ENCODE peak calls at places on chromosomes 1 and 21, in seven cellular contexts. A, E, J, Y, W, O and D are unnamed samples.

GRCh38 chr1:214552174-214552608 is 789 bp upstream of the PTPN14 start:
- DNase-seq in A (peak), Y (peak), O (peak), E (peak), J (peak), W (peak), D (peak)

GRCh38 chr1:7315316-7315715 is 455.8 kb upstream of the VAMP3 start:
- DNase-seq in Y (peak), A (peak), W (no peak), O (no peak), E (no peak), J (no peak), D (no peak)

GRCh38 chr1:174090476-174090875 is 68.3 kb upstream of the RC3H1 start:
- DNase-seq in A (no peak), Y (no peak), W (no peak), J (no peak), O (no peak), E (no peak), D (no peak)

GRCh38 chr1:85818371-85818770 is 110.1 kb upstream of the ZNHIT6 start:
- DNase-seq in E (peak), W (no peak), J (no peak), O (no peak), A (peak), Y (peak), D (no peak)

GRCh38 chr1:215106067-215106466 is 23.5 kb downstream of the KCNK2 start:
- DNase-seq in O (no peak), A (no peak), Y (no peak), E (no peak), W (no peak), J (no peak), D (no peak)

GRCh38 chr1:181170194-181170593 is 81.7 kb downstream of the IER5 start:
- DNase-seq in A (no peak), J (no peak), Y (no peak), W (no peak), E (no peak), O (no peak), D (no peak)

GRCh38 chr1:109193653-109194590 is 19.8 kb upstream of the SARS1 start:
- DNase-seq in O (no peak), A (peak), Y (no peak), E (peak), W (peak), J (no peak), D (no peak)

GRCh38 chr1:54810144-54810942 is 9.2 kb upstream of the TTC22 start:
- DNase-seq in W (peak), J (peak), A (peak), Y (peak), O (no peak), E (peak), D (no peak)

GRCh38 chr1:235776396-235776795 is 90.3 kb downstream of the LYST start:
- DNase-seq in O (no peak), Y (peak), J (no peak), A (peak), E (no peak), W (no peak), D (no peak)

GRCh38 chr1:222068101-222068500 is 326.2 kb upstream of the DUSP10 start:
- DNase-seq in J (no peak), W (no peak), A (no peak), E (no peak), Y (no peak), O (no peak), D (no peak)

GRCh38 chr1:214215583-214215982 is 65.4 kb upstream of the SMYD2 start:
- DNase-seq in W (no peak), A (no peak), O (no peak), Y (no peak), J (no peak), E (peak), D (no peak)

GRCh38 chr1:87814573-87814972 is 485.9 kb downstream of the LMO4 start:
- DNase-seq in E (no peak), J (no peak), A (no peak), W (no peak), Y (peak), O (no peak), D (no peak)

GRCh38 chr1:28927442-28928305 is 13.3 kb downstream of the EPB41 start:
- DNase-seq in W (no peak), J (no peak), Y (peak), A (peak), E (peak), O (no peak), D (no peak)

GRCh38 chr1:117828206-117828605 is 101.2 kb downstream of the GDAP2 start:
- DNase-seq in J (no peak), A (peak), O (peak), Y (peak), W (no peak), E (peak), D (no peak)

GRCh38 chr1:29984107-29984506 is 739.3 kb downstream of the MATN1 start:
- DNase-seq in A (no peak), O (no peak), E (no peak), Y (no peak), W (no peak), J (no peak), D (no peak)

GRCh38 chr1:222372221-222372620 is 175.7 kb downstream of the HHIPL2 start:
- DNase-seq in Y (peak), E (no peak), O (no peak), W (no peak), A (no peak), J (no peak), D (no peak)

GRCh38 chr1:86429830-86430229 is 5.9 kb downstream of the CLCA2 start:
- DNase-seq in E (peak), J (peak), A (peak), W (peak), Y (peak), O (peak), D (peak)

GRCh38 chr1:218460367-218460766 is 115.2 kb downstream of the TGFB2 start:
- DNase-seq in O (peak), A (peak), Y (peak), J (peak), E (peak), W (peak), D (no peak)

GRCh38 chr1:162937721-162938395 is 76.9 kb upstream of the CCDC190 start:
- DNase-seq in A (no peak), E (no peak), O (no peak), W (no peak), Y (no peak), J (no peak), D (no peak)

GRCh38 chr1:208158640-208159541 is 85.3 kb downstream of the PLXNA2 start:
- DNase-seq in Y (no peak), W (no peak), O (no peak), A (peak), E (no peak), J (no peak), D (no peak)

GRCh38 chr21:44065428-44065827 is 41.8 kb upstream of the PWP2 start:
- DNase-seq in W (peak), J (no peak), Y (peak), O (no peak), E (peak), A (peak), D (no peak)

GRCh38 chr21:44066116-44066515 is 41.1 kb upstream of the PWP2 start:
- DNase-seq in W (no peak), Y (no peak), J (no peak), O (no peak), E (no peak), A (no peak), D (no peak)

GRCh38 chr21:44070391-44070790 is 36.8 kb upstream of the PWP2 start:
- DNase-seq in W (no peak), Y (no peak), J (no peak), O (no peak), E (no peak), A (no peak), D (no peak)

GRCh38 chr21:44064852-44065403 is 42.3 kb upstream of the PWP2 start:
- DNase-seq in W (no peak), O (no peak), E (no peak), J (no peak), A (no peak), Y (no peak), D (no peak)

DNA sequence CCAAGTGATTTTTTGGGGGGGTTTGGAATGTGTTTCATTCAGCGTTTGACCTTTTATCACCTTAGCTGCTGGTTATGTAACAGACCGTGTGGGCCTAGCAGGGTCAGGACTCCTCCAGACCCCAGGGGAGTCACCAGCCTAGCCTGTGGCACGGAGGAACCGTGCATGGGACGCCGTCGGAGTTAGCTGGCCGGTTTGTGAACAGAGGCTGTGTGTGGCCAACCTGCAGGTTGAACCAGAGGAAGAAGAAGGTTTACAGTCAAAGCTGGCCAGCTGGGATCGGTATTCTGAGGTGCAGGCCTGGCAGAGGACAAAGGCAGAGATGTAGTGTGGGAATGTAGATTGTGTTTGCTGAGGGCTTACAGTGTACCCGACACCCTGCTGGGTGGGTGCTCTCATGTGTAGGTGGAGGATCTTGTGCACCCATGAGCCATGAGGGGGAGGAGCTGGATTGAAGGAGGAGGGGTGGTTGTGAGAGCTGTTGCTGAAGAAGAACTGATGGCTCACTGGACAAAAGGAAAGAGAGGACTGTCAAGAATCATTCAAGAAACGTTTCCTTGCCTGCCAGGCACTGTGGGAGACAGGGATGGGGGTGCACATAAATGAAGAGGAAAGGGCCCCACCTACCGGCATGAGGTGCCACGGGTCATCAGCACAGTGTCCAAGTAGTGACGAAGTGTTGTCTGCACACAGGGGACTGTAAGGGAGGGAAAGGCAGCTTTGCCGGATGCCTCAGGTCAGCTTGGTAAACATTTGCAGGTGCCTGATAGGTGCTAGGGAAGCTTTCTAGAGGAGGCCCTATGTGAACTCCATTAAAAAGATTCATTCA is 40.0 kb upstream of the PWP2 start:
- DNase-seq in A (peak), O (no peak), W (no peak), E (no peak), Y (no peak), J (no peak), D (no peak)
- TF ChIP-seq CTCF in A (peak), O (no peak), W (no peak), E (no peak), Y (no peak), J (no peak), D (peak)

GRCh38 chr1:97306504-97306903 is 584.9 kb downstream of the PTBP2 start:
- DNase-seq in Y (no peak), E (no peak), J (no peak), W (no peak), O (no peak), A (no peak), D (no peak)
- TF ChIP-seq CTCF in Y (no peak), E (no peak), J (no peak), W (no peak), O (no peak), A (no peak), D (no peak)

GRCh38 chr21:23853796-23854379 is 1753.4 kb downstream of the MRPL39 start:
- DNase-seq in A (no peak), J (no peak), E (peak), O (no peak), W (no peak), Y (no peak), D (no peak)
- TF ChIP-seq CTCF in A (no peak), J (peak), E (peak), O (no peak), W (peak), Y (no peak), D (peak)

GRCh38 chr1:183327429-183328290 is 90.5 kb downstream of the NMNAT2 start:
- DNase-seq in O (no peak), A (no peak), Y (no peak), E (no peak), J (no peak), W (no peak), D (no peak)

GRCh38 chr1:183330335-183330734 is 87.8 kb downstream of the NMNAT2 start:
- DNase-seq in J (no peak), O (no peak), A (no peak), W (no peak), E (no peak), Y (no peak), D (no peak)

GRCh38 chr1:183328371-183328770 is 89.8 kb downstream of the NMNAT2 start:
- DNase-seq in W (no peak), J (no peak), A (no peak), E (no peak), O (no peak), Y (no peak), D (no peak)

DNA sequence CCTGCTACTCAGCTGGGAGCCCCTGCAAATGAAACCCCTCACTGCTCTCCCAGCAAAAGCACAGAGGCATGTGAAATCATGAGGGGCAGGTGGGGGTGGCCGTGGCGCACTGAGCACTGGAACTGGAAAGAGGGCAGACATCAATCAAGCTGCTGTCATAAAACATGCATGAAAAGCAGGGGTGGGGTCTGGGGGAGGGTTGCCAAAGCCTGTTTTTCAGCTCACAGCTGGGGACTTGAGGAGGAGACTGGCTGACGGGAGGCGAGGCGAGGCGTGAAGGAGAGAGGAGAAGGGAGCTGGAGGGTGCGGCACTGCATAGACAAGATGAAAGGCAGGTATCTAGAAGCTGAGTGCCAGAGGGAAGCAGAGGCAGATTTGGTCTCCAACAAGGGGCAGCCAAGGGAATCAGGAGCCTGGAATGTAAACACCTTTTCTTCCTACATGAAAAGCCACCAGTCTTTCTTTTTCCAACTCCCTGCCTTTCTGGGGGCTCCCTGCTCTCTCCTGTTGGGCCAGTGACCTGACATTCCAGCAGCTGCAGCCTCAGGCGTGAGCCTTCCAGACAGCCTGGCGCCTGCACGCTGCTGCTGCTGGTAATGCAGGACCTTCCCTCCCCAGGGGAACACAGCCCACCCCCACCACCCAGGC is 87.0 kb downstream of the NMNAT2 start:
- DNase-seq in Y (no peak), O (no peak), E (no peak), A (no peak), W (no peak), J (no peak), D (no peak)
- TF ChIP-seq CTCF in Y (no peak), O (no peak), E (no peak), A (no peak), W (no peak), J (no peak), D (peak)

GRCh38 chr1:77687519-77687906 is 5.1 kb upstream of the ZZZ3 start:
- DNase-seq in O (no peak), W (no peak), J (no peak), E (peak), Y (peak), A (peak), D (no peak)
- TF ChIP-seq CTCF in O (no peak), W (peak), J (no peak), E (peak), Y (peak), A (peak), D (peak)

DNA sequence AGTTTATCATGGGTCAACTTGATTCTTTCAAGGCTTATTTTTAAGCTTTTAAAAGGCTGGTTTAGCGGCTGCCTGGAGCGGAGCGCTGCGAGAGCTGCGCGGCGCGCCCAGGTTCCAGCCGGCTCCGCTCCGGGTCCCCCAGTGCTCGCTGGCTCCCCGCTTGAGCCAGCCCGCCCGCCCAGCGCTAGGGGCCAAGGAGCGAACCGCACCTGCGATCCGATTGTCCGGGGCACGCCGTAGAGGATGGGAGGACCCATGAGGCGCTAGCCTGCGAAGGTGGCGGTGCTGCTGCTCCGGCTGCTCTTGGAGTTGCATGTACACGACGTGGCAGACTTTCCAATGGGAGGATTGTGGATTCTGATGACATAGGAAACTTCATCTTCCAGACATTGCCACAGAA is 9.9 kb upstream of the CFHR4 start:
- DNase-seq in Y (peak), J (no peak), E (peak), O (no peak), A (no peak), W (no peak), D (no peak)
- TF ChIP-seq CTCF in Y (no peak), J (no peak), E (no peak), O (no peak), A (no peak), W (no peak), D (no peak)

GRCh38 chr1:229203030-229203751 is 67.7 kb upstream of the RAB4A start:
- DNase-seq in O (no peak), W (no peak), A (peak), J (no peak), Y (peak), E (peak), D (no peak)
- TF ChIP-seq CTCF in O (no peak), W (no peak), A (no peak), J (no peak), Y (no peak), E (no peak), D (no peak)

GRCh38 chr1:99811075-99811474 is 39.1 kb upstream of the AGL start:
- DNase-seq in O (no peak), Y (no peak), E (no peak), W (no peak), A (no peak), J (no peak), D (no peak)

GRCh38 chr1:99811747-99812146 is 38.4 kb upstream of the AGL start:
- DNase-seq in A (no peak), O (no peak), J (no peak), W (no peak), Y (no peak), E (no peak), D (no peak)

GRCh38 chr1:99814373-99814900 is 35.7 kb upstream of the AGL start:
- DNase-seq in A (no peak), J (no peak), W (no peak), Y (no peak), E (no peak), O (no peak), D (no peak)

GRCh38 chr1:99806882-99807281 is 40.4 kb upstream of the FRRS1 start:
- DNase-seq in A (no peak), Y (no peak), O (no peak), E (no peak), W (no peak), J (no peak), D (no peak)

DNA sequence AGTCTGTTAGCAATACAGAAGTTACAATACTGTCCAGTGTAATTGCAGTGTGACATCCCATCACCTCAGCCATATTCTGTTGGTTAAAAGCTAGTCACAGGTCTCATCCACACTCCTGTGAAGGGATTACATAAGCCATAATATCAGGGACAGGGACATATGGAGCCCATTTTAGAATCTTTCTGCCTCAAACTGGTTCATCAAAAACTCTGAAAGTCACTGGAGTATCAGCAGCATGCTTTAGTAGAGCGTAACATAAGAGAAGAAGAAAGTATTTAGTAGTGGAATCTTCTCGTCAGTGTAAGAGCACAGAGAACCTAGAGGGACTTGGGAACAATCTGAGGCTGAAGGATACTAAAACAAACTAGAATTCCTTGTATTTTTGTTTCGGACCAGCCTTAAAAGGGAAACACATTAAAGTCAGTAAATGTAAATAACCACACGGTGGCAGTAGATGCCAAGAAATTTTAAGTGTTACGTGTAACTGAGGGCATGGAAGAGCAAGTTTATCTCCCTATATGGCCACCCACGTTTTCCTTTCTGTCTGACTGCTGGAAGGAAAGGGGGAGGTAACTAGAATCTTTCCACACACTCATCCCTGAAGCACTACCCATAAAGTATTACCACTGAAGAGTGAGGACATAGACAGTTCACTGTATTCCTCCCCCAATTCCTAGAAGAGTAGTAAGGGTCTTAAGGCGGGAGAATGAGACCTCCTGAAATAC is 41.6 kb upstream of the AGL start:
- DNase-seq in J (no peak), Y (peak), O (no peak), E (peak), W (no peak), A (peak), D (peak)
- TF ChIP-seq CTCF in J (peak), Y (peak), O (peak), E (peak), W (peak), A (peak), D (peak)